ENCODE peak calls at places on chromosomes 2 and 18, in ten cellular contexts. C, G, W, M, L, U, X, Q, N and E are unnamed samples.

GRCh38 chr18:13136689-13137040 is 81.9 kb upstream of the LDLRAD4 start:
- DNase-seq in M (no peak), G (peak), Q (peak), U (peak), W (no peak), N (no peak), X (no peak), C (no peak), L (peak), E (no peak)

GRCh38 chr2:240520974-240521350 is 36.8 kb downstream of the ANKMY1 start:
- DNase-seq in U (no peak), C (no peak), N (no peak), L (no peak), X (no peak), Q (no peak), M (no peak), G (no peak), W (no peak), E (no peak)

GRCh38 chr2:127118038-127118437 is 11.1 kb upstream of the BIN1 start:
- DNase-seq in U (no peak), G (no peak), C (no peak), M (no peak), W (no peak), L (no peak), X (no peak), N (no peak), Q (no peak), E (no peak)

GRCh38 chr2:25301453-25302352 is 40.0 kb downstream of the DNMT3A start:
- DNase-seq in Q (no peak), N (no peak), M (no peak), U (no peak), W (peak), G (no peak), L (no peak), X (peak), C (peak), E (no peak)

GRCh38 chr2:55163895-55164509 is 68.1 kb downstream of the CLHC1 start:
- DNase-seq in G (peak), L (no peak), C (no peak), N (no peak), X (no peak), M (no peak), W (no peak), Q (peak), U (no peak), E (peak)

GRCh38 chr18:74702951-74703350 is 105.3 kb downstream of the ZNF407 start:
- DNase-seq in G (no peak), X (no peak), M (no peak), L (no peak), U (no peak), W (no peak), Q (no peak), C (no peak), N (no peak), E (no peak)

GRCh38 chr2:151959203-151959602 is 131.0 kb upstream of the ARL5A start:
- DNase-seq in N (no peak), G (no peak), Q (no peak), W (no peak), L (no peak), M (no peak), U (no peak), C (no peak), X (no peak), E (no peak)

GRCh38 chr2:15626967-15627366 is 35.3 kb downstream of the DDX1 start:
- DNase-seq in G (no peak), C (no peak), W (no peak), L (no peak), X (no peak), N (no peak), U (no peak), Q (no peak), M (no peak), E (no peak)

GRCh38 chr2:43748333-43748732 is 25.5 kb upstream of the DYNC2LI1 start:
- DNase-seq in U (no peak), G (no peak), Q (no peak), C (no peak), W (no peak), M (no peak), N (no peak), X (no peak), L (no peak), E (no peak)

GRCh38 chr2:105294844-105295481 is 34.6 kb downstream of the TGFBRAP1 start:
- DNase-seq in M (peak), W (peak), N (no peak), G (peak), U (peak), X (peak), Q (no peak), C (no peak), L (peak), E (no peak)

GRCh38 chr2:155427470-155427869 is 729.0 kb downstream of the KCNJ3 start:
- DNase-seq in Q (no peak), M (no peak), C (no peak), N (no peak), X (no peak), L (no peak), U (no peak), W (no peak), G (no peak), E (no peak)

GRCh38 chr2:2271471-2271941 is 59.6 kb downstream of the MYT1L start:
- DNase-seq in L (no peak), M (peak), G (no peak), W (no peak), X (no peak), N (no peak), U (peak), C (no peak), Q (peak), E (peak)

GRCh38 chr2:153077311-153077710 is 358.9 kb downstream of the ARL6IP6 start:
- DNase-seq in W (no peak), C (no peak), U (no peak), Q (no peak), X (no peak), M (no peak), L (no peak), N (no peak), G (peak), E (no peak)

GRCh38 chr2:23330214-23330613 is 54.8 kb upstream of the KLHL29 start:
- DNase-seq in X (peak), L (no peak), Q (no peak), G (no peak), W (peak), U (no peak), M (peak), N (no peak), C (no peak), E (no peak)

GRCh38 chr18:12041561-12041960 is 52.1 kb upstream of the ANKRD62 start:
- DNase-seq in M (no peak), C (no peak), L (no peak), Q (no peak), N (no peak), U (no peak), W (no peak), G (no peak), X (peak), E (no peak)

GRCh38 chr18:79583984-79584401 is 95.6 kb upstream of the CTDP1 start:
- DNase-seq in X (no peak), W (no peak), L (no peak), U (no peak), M (no peak), C (no peak), G (no peak), N (peak), Q (no peak), E (no peak)

GRCh38 chr18:34514238-34514637 is 195.9 kb upstream of the DTNA start:
- DNase-seq in M (no peak), Q (no peak), L (no peak), C (no peak), X (no peak), G (no peak), N (no peak), W (no peak), U (no peak), E (no peak)

GRCh38 chr2:70670202-70670601 is 97.8 kb downstream of the ADD2 start:
- DNase-seq in M (no peak), Q (no peak), W (no peak), L (no peak), U (no peak), X (no peak), C (no peak), G (no peak), N (no peak), E (no peak)

GRCh38 chr18:49725809-49726514 is 87.4 kb downstream of the ACAA2 start:
- DNase-seq in G (no peak), L (no peak), Q (no peak), X (peak), N (peak), M (peak), W (no peak), U (peak), C (no peak), E (no peak)

GRCh38 chr2:43220982-43221659 is 5.3 kb downstream of the ZFP36L2 start:
- DNase-seq in N (peak), Q (peak), U (peak), X (peak), C (no peak), L (no peak), M (peak), G (peak), W (peak), E (no peak)